ENCODE peak calls at places on chromosome 22, in six cellular contexts. I, J, M, D, W and X are unnamed samples.

GRCh38 chr22:20437253-20438065 is at the start of gene SCARF2:
- DNase-seq in I (no peak), W (no peak), M (peak; percentile 82), D (peak; percentile 92), J (peak; percentile 62), X (peak; percentile 55)

GRCh38 chr22:24727218-24727851 is 47.2 kb downstream of the PIWIL3 start:
- DNase-seq in W (no peak), D (no peak), J (peak; percentile 94), I (no peak), M (peak; percentile 93), X (no peak)

GRCh38 chr22:21450858-21451331 is 16.3 kb upstream of the TMEM191C start:
- DNase-seq in J (no peak), M (no peak), I (peak; percentile 1), W (peak; percentile 49), D (no peak), X (peak; percentile 13)

GRCh38 chr22:23072035-23072910 is 2.0 kb downstream of the GNAZ start:
- DNase-seq in M (no peak), D (no peak), I (no peak), J (peak; percentile 30), W (peak; percentile 26), X (peak; percentile 28)

GRCh38 chr22:24178502-24179440 is 2.5 kb upstream of the SUSD2 start:
- DNase-seq in W (peak; percentile 60), D (peak; percentile 41), I (no peak), J (no peak), M (no peak), X (no peak)

GRCh38 chr22:38449776-38450175 is 5.2 kb downstream of the KCNJ4 start:
- DNase-seq in I (no peak), J (no peak), D (no peak), W (no peak), M (no peak), X (no peak)

GRCh38 chr22:26553056-26553752 is 36.7 kb downstream of the TPST2 start:
- DNase-seq in I (peak; percentile 81), J (peak; percentile 94), D (no peak), M (peak; percentile 75), W (no peak), X (no peak)

GRCh38 chr22:33035276-33035863 is 22.8 kb downstream of the SYN3 start:
- DNase-seq in D (no peak), W (no peak), M (no peak), J (no peak), I (no peak), X (no peak)

GRCh38 chr22:21012446-21013407 is 2.2 kb upstream of the P2RX6 start:
- DNase-seq in I (no peak), W (peak; percentile 60), D (peak; percentile 20), M (no peak), J (no peak), X (no peak)

GRCh38 chr22:32574397-32574796 is 99.8 kb downstream of the FBXO7 start:
- DNase-seq in J (no peak), D (no peak), M (no peak), W (no peak), I (no peak), X (no peak)

GRCh38 chr22:46219650-46220049 is 30.4 kb downstream of the CDPF1 start:
- DNase-seq in I (no peak), W (no peak), J (no peak), M (no peak), D (no peak), X (no peak)

GRCh38 chr22:40289991-40290459 is 56.3 kb upstream of the ADSL start:
- DNase-seq in W (peak; percentile 84), D (peak; percentile 58), J (no peak), M (no peak), I (no peak), X (peak; percentile 59)

GRCh38 chr22:35539910-35540599 is 576 bp upstream of the RASD2 start:
- DNase-seq in D (peak; percentile 82), J (peak; percentile 22), W (peak; percentile 87), I (peak; percentile 20), M (peak; percentile 47), X (peak; percentile 61)

DNA sequence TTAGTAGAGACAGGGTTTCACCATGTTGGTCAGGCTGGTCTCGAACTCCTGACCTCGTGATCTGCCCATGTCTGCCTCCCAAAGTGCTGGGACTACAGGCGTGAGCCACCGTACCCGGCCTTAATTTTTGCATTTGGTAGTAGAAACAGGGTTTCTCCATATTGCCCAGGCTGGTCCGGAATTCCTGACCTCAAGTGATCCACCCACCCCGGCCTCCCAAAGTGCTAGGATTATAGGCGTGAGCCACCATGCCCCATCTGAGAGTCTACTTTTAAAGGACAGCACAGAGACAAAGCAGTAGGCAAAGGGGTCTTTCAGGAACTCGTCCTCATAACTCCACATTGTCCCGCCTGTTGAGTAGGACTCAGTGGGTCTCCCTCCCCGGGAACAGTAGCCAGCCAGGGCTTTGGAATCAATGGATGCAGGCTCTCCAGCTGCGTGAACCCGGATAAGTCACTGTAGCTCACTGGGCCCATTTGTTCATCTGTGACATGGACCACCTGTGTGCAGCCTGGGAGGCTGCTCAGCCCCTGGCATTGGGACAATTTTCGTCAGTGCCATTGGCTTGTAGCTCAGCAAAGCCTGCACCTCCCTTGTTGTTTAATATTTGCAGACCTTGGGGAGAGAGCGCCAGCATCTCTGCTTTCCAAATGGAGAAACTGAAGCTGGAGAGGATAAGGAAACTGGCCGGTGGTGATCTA is 86.1 kb downstream of the ARHGAP8 start:
- DNase-seq in J (no peak), D (no peak), W (peak; percentile 1), M (no peak), I (no peak), X (no peak)
- H3K4me1 ChIP-seq in J (no peaks in the 10 kb centered on the region), D (no peaks in the 10 kb centered on the region), W (no peaks in the 10 kb centered on the region), M (no peaks in the 10 kb centered on the region), I (no peaks in the 10 kb centered on the region), X (no peaks in the 10 kb centered on the region)

GRCh38 chr22:50304528-50305392 is 2.7 kb downstream of the PLXNB2 start:
- DNase-seq in I (peak; percentile 53), M (peak; percentile 51), D (peak; percentile 88), J (no peak), W (no peak), X (peak; percentile 75)

GRCh38 chr22:50303848-50304527 is 3.5 kb downstream of the PLXNB2 start:
- DNase-seq in W (no peak), J (no peak), M (no peak), I (peak; percentile 57), D (peak; percentile 83), X (peak; percentile 81)

GRCh38 chr22:50305658-50306566 is 1.5 kb downstream of the PLXNB2 start:
- DNase-seq in M (peak; percentile 97), D (peak; percentile 92), J (peak; percentile 95), W (peak; percentile 93), I (peak; percentile 90), X (peak; percentile 93)

GRCh38 chr22:50306753-50307749 is at the start of gene PLXNB2:
- DNase-seq in D (peak; percentile 95), M (peak; percentile 91), J (peak; percentile 80), I (peak; percentile 87), W (peak; percentile 94), X (peak; percentile 89)

DNA sequence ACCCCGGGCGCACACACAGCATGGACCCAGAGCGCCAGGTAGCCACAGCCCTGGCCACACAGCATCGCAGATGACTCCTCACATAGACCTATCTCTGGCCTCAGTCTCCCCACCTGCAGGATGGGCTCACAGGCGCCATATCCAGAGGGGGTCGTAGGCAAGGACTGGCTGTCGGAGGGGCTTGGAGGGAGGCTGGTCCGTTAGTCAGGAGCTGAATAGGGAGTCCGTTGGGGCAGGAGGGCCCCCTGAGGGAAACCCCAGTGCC is 2.1 kb downstream of the PLXNB2 start:
- DNase-seq in M (no peak), J (no peak), I (no peak), W (no peak), D (peak; percentile 70), X (no peak)
- H3K4me3 ChIP-seq in M (no peak overlapping the region), J (peak overlapping the region; percentile 5), I (no peak overlapping the region), W (peak overlapping the region; percentile 85), D (peak overlapping the region; percentile 84), X (peak overlapping the region; percentile 87)

GRCh38 chr22:37267128-37267587 is 15.2 kb upstream of the CYTH4 start:
- DNase-seq in I (no peak), W (peak; percentile 93), M (peak; percentile 51), D (peak; percentile 76), J (no peak), X (peak; percentile 71)
- H3K4me1 ChIP-seq in I (peaks cover 5% of the 10 kb centered on the region), W (peaks cover 7% of the 10 kb centered on the region), M (no peaks in the 10 kb centered on the region), D (no peaks in the 10 kb centered on the region), J (peaks cover 5% of the 10 kb centered on the region), X (peaks cover 25% of the 10 kb centered on the region)

GRCh38 chr22:48180631-48181030 is 1418.2 kb downstream of the TBC1D22A start:
- DNase-seq in I (no peak), J (no peak), M (no peak), D (no peak), W (no peak), X (no peak)

GRCh38 chr22:48179571-48180546 is 1417.4 kb downstream of the TBC1D22A start:
- DNase-seq in D (no peak), M (no peak), I (no peak), J (no peak), W (no peak), X (no peak)

GRCh38 chr22:48182896-48183805 is 1420.7 kb downstream of the TBC1D22A start:
- DNase-seq in J (no peak), D (no peak), W (peak; percentile 15), M (no peak), I (no peak), X (no peak)

GRCh38 chr22:48182036-48182435 is 1419.6 kb downstream of the TBC1D22A start:
- DNase-seq in J (no peak), M (no peak), W (no peak), I (no peak), D (no peak), X (no peak)

GRCh38 chr22:48181168-48181955 is 1418.9 kb downstream of the TBC1D22A start:
- DNase-seq in M (no peak), I (no peak), J (no peak), W (no peak), D (no peak), X (no peak)
- H3K4me3 ChIP-seq in M (no peak overlapping the region), I (no peak overlapping the region), J (no peak overlapping the region), W (no peak overlapping the region), D (no peak overlapping the region), X (no peak overlapping the region)

GRCh38 chr22:41885576-41885975 is 29.3 kb downstream of the SHISA8 start:
- DNase-seq in M (no peak), D (no peak), I (no peak), J (no peak), W (no peak), X (no peak)
- H3K4me1 ChIP-seq in M (no peaks in the 10 kb centered on the region), D (peaks cover 5% of the 10 kb centered on the region), I (no peaks in the 10 kb centered on the region), J (no peaks in the 10 kb centered on the region), W (no peaks in the 10 kb centered on the region), X (no peaks in the 10 kb centered on the region)

GRCh38 chr22:31123292-31123602 is 481 bp downstream of the INPP5J start:
- DNase-seq in I (no peak), J (no peak), M (no peak), W (no peak), D (no peak), X (no peak)
- H3K4me3 ChIP-seq in I (peak overlapping the region; percentile 57), J (peak overlapping the region; percentile 52), M (peak overlapping the region; percentile 56), W (peak overlapping the region; percentile 33), D (peak overlapping the region; percentile 21), X (peak overlapping the region; percentile 51)

GRCh38 chr22:41530612-41531421 is 13.5 kb downstream of the POLR3H start:
- DNase-seq in W (no peak), D (peak; percentile 53), I (no peak), M (no peak), J (no peak), X (no peak)
- H3K4me1 ChIP-seq in W (no peaks in the 10 kb centered on the region), D (no peaks in the 10 kb centered on the region), I (no peaks in the 10 kb centered on the region), M (no peaks in the 10 kb centered on the region), J (no peaks in the 10 kb centered on the region), X (peaks cover 9% of the 10 kb centered on the region)

GRCh38 chr22:28884754-28885375 is 1.5 kb downstream of the ZNRF3 start:
- DNase-seq in M (no peak), I (no peak), J (no peak), D (no peak), W (no peak), X (no peak)
- H3K4me3 ChIP-seq in M (peak overlapping the region; percentile 81), I (peak overlapping the region; percentile 33), J (peak overlapping the region; percentile 91), D (peak overlapping the region; percentile 92), W (peak overlapping the region; percentile 60), X (peak overlapping the region; percentile 71)